ENCODE peak calls at places on chromosome 1, in five cellular contexts. One of them, this sample, is unnamed.

GRCh38 chr1:35762204-35762603 is 7.6 kb downstream of the CLSPN start:
- DNase-seq in HEK293T: no peak
- DNase-seq in K562: no peak
- DNase-seq in HepG2: no peak
- DNase-seq in GM12878: no peak
- DNase-seq in this sample: no peak

GRCh38 chr1:153441238-153441755 is 19.2 kb downstream of the S100A7 start:
- DNase-seq in HEK293T: no peak
- DNase-seq in K562: no peak
- DNase-seq in HepG2: no peak
- DNase-seq in GM12878: no peak
- DNase-seq in this sample: no peak

GRCh38 chr1:21616372-21616771 is 52.8 kb downstream of the RAP1GAP start:
- DNase-seq in HEK293T: no peak
- DNase-seq in K562: no peak
- DNase-seq in HepG2: no peak
- DNase-seq in GM12878: no peak
- DNase-seq in this sample: no peak

GRCh38 chr1:218374972-218375371 is 29.8 kb downstream of the TGFB2 start:
- DNase-seq in HEK293T: no peak
- DNase-seq in K562: no peak
- DNase-seq in HepG2: no peak
- DNase-seq in GM12878: no peak
- DNase-seq in this sample: no peak

GRCh38 chr1:16999863-17000262 is 11.9 kb downstream of the ATP13A2 start:
- DNase-seq in HEK293T: no peak
- DNase-seq in K562: no peak
- DNase-seq in HepG2: no peak
- DNase-seq in GM12878: no peak
- DNase-seq in this sample: peak

GRCh38 chr1:222095606-222096475 is 354.0 kb upstream of the DUSP10 start:
- DNase-seq in HEK293T: peak
- DNase-seq in K562: peak
- DNase-seq in HepG2: peak
- DNase-seq in GM12878: peak
- DNase-seq in this sample: peak

GRCh38 chr1:43887748-43888147 is 45.9 kb upstream of the ARTN start:
- DNase-seq in HEK293T: no peak
- DNase-seq in K562: no peak
- DNase-seq in HepG2: no peak
- DNase-seq in GM12878: no peak
- DNase-seq in this sample: no peak

GRCh38 chr1:1068374-1069060 is 5.6 kb downstream of the RNF223 start:
- DNase-seq in HEK293T: no peak
- DNase-seq in K562: peak
- DNase-seq in HepG2: no peak
- DNase-seq in GM12878: no peak
- DNase-seq in this sample: no peak

GRCh38 chr1:164589961-164590507 is 31.1 kb downstream of the PBX1 start:
- DNase-seq in HEK293T: no peak
- DNase-seq in K562: no peak
- DNase-seq in HepG2: no peak
- DNase-seq in GM12878: no peak
- DNase-seq in this sample: no peak

GRCh38 chr1:180646093-180646492 is 14.3 kb downstream of the XPR1 start:
- DNase-seq in HEK293T: no peak
- DNase-seq in K562: no peak
- DNase-seq in HepG2: no peak
- DNase-seq in GM12878: no peak
- DNase-seq in this sample: no peak

GRCh38 chr1:74767490-74767889 is 34.5 kb downstream of the TYW3 start:
- DNase-seq in HEK293T: peak
- DNase-seq in K562: peak
- DNase-seq in HepG2: peak
- DNase-seq in GM12878: no peak
- DNase-seq in this sample: no peak

GRCh38 chr1:22197644-22198043 is 54.7 kb upstream of the WNT4 start:
- DNase-seq in HEK293T: no peak
- DNase-seq in K562: no peak
- DNase-seq in HepG2: no peak
- DNase-seq in GM12878: no peak
- DNase-seq in this sample: no peak

GRCh38 chr1:17540255-17541001 is 930 bp downstream of the ARHGEF10L start:
- DNase-seq in HEK293T: peak
- DNase-seq in K562: no peak
- DNase-seq in HepG2: no peak
- DNase-seq in GM12878: no peak
- DNase-seq in this sample: peak

GRCh38 chr1:167439301-167439988 is 78.9 kb downstream of the CD247 start:
- DNase-seq in HEK293T: no peak
- DNase-seq in K562: peak
- DNase-seq in HepG2: peak
- DNase-seq in GM12878: no peak
- DNase-seq in this sample: peak

GRCh38 chr1:23581219-23581618 is 21.9 kb upstream of the ID3 start:
- DNase-seq in HEK293T: no peak
- DNase-seq in K562: no peak
- DNase-seq in HepG2: no peak
- DNase-seq in GM12878: no peak
- DNase-seq in this sample: peak

GRCh38 chr1:116508984-116509980 is 61.5 kb downstream of the CD58 start:
- DNase-seq in HEK293T: no peak
- DNase-seq in K562: peak
- DNase-seq in HepG2: peak
- DNase-seq in GM12878: no peak
- DNase-seq in this sample: no peak

GRCh38 chr1:244344001-244344400 is 107.7 kb downstream of the ADSS2 start:
- DNase-seq in HEK293T: no peak
- DNase-seq in K562: no peak
- DNase-seq in HepG2: no peak
- DNase-seq in GM12878: no peak
- DNase-seq in this sample: no peak

GRCh38 chr1:245398180-245398579 is 243.4 kb downstream of the KIF26B start:
- DNase-seq in HEK293T: no peak
- DNase-seq in K562: no peak
- DNase-seq in HepG2: no peak
- DNase-seq in GM12878: no peak
- DNase-seq in this sample: no peak

GRCh38 chr1:65489481-65489880 is 69.0 kb downstream of the LEPR start:
- DNase-seq in HEK293T: no peak
- DNase-seq in K562: no peak
- DNase-seq in HepG2: no peak
- DNase-seq in GM12878: no peak
- DNase-seq in this sample: no peak

GRCh38 chr1:85554630-85555327 is 25.8 kb upstream of the CCN1 start:
- DNase-seq in HEK293T: no peak
- DNase-seq in K562: no peak
- DNase-seq in HepG2: no peak
- DNase-seq in GM12878: no peak
- DNase-seq in this sample: no peak

DNA sequence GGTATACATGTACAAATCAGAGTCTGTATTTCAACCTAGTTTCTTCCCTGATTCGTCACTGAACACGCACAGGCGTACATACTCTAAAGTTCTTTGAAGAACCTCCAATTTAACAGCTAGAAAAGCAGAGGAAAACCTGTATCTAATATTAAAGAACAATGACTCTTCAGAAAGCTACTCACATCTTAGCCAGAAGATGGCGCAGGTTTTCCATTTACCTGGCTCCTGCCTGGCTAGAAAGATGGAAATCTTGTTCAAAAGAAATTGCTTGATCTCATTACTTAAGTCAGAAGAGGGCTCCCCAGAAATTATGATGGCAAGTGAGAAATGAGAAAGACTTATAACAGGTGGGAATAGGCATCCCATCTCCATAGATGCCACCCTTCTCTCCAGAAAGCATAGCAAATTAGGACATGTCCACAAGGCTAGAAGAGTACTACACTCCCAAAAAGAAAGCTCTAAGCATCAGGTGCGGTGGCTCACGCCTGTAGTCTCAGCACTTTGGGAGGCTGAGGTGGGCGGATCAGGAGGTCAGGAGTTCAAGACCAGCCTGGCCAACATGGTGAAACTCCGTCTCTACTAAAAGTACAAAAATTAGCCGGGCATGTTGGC is 19.0 kb upstream of the L1TD1 start:
- DNase-seq in HEK293T: peak
- DNase-seq in K562: peak
- DNase-seq in HepG2: peak
- DNase-seq in GM12878: no peak
- DNase-seq in this sample: peak
- TF ChIP-seq FOXM1 in HEK293T: no peak
- TF ChIP-seq FOXM1 in K562: no peak
- TF ChIP-seq FOXM1 in HepG2: no peak
- TF ChIP-seq FOXM1 in GM12878: no peak
- TF ChIP-seq FOXM1 in this sample: no peak

GRCh38 chr1:243256590-243256989 is 749 bp downstream of the SDCCAG8 start:
- DNase-seq in HEK293T: no peak
- DNase-seq in K562: peak
- DNase-seq in HepG2: no peak
- DNase-seq in GM12878: no peak
- DNase-seq in this sample: no peak
- TF ChIP-seq FOXM1 in HEK293T: no peak
- TF ChIP-seq FOXM1 in K562: no peak
- TF ChIP-seq FOXM1 in HepG2: no peak
- TF ChIP-seq FOXM1 in GM12878: no peak
- TF ChIP-seq FOXM1 in this sample: no peak

DNA sequence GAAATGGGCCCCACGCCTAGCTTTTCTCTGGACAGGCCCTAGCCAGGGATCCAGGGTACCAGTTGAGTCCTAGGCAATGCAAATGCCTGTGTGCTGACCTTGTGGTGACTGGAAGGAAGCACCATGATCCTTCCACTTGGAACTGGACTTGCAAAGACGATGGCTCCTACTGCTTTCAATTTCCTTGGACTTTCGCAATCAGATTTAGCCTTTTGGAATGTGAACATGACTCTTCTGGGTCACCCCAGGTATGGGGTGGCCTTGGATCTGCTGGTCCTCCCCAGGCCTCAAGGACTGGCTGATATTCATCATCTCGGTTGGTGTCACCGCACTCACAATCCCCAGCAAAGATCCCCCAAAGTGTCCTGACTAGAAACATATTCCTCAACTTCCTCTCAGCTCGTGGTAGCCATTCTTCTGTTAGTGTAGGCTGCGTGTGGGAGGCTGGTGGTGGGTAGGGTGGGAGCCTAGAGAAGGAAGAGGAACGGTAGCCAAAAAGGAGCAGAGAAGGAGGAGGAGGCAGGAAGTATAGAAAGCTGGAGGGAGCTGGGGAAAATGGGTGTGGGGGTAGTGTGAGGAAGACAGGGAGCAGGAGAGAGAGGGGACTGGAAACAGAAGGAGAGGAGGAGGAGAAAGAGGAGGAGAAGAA is 130.5 kb downstream of the PPIAL4G start:
- DNase-seq in HEK293T: no peak
- DNase-seq in K562: no peak
- DNase-seq in HepG2: no peak
- DNase-seq in GM12878: no peak
- DNase-seq in this sample: no peak
- TF ChIP-seq FOXM1 in HEK293T: no peak
- TF ChIP-seq FOXM1 in K562: no peak
- TF ChIP-seq FOXM1 in HepG2: no peak
- TF ChIP-seq FOXM1 in GM12878: no peak
- TF ChIP-seq FOXM1 in this sample: no peak

GRCh38 chr1:210446479-210446878 is 117.8 kb downstream of the HHAT start:
- DNase-seq in HEK293T: no peak
- DNase-seq in K562: no peak
- DNase-seq in HepG2: no peak
- DNase-seq in GM12878: no peak
- DNase-seq in this sample: no peak

GRCh38 chr1:210445485-210445884 is 116.8 kb downstream of the HHAT start:
- DNase-seq in HEK293T: no peak
- DNase-seq in K562: no peak
- DNase-seq in HepG2: no peak
- DNase-seq in GM12878: no peak
- DNase-seq in this sample: no peak

GRCh38 chr1:210447456-210448057 is 118.9 kb downstream of the HHAT start:
- DNase-seq in HEK293T: no peak
- DNase-seq in K562: no peak
- DNase-seq in HepG2: no peak
- DNase-seq in GM12878: no peak
- DNase-seq in this sample: no peak

GRCh38 chr1:210445931-210446330 is 117.2 kb downstream of the HHAT start:
- DNase-seq in HEK293T: no peak
- DNase-seq in K562: no peak
- DNase-seq in HepG2: no peak
- DNase-seq in GM12878: no peak
- DNase-seq in this sample: no peak

DNA sequence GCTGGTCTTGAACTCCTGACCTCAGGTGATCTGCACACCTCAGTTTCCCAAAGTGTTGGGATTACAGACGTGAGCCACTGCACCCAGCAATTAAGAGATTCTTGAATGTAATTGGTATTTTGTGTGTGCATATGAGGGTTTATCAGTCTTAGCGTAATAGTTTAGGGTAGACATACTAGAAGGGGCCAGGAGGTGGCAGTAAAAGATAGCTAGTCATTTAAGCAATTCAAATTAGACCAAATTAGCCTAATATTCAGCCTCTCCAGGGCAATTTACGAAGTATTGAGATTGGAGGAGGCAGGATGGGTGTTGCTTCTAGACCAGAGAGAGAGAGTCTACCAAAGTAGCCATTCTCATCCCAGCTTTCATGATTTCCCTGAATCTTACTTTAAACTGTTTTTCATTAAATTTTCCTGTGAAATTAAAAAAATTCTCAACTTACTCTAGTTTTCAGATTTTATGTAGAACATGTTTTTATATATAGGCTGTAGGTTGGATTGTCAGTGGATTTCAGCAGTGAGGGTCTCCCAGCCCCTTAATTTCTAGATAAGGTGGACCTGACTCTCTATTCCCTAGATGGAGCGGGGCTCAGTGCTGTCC is 119.7 kb downstream of the HHAT start:
- DNase-seq in HEK293T: peak
- DNase-seq in K562: peak
- DNase-seq in HepG2: peak
- DNase-seq in GM12878: no peak
- DNase-seq in this sample: peak
- TF ChIP-seq FOXM1 in HEK293T: no peak
- TF ChIP-seq FOXM1 in K562: no peak
- TF ChIP-seq FOXM1 in HepG2: no peak
- TF ChIP-seq FOXM1 in GM12878: no peak
- TF ChIP-seq FOXM1 in this sample: no peak

DNA sequence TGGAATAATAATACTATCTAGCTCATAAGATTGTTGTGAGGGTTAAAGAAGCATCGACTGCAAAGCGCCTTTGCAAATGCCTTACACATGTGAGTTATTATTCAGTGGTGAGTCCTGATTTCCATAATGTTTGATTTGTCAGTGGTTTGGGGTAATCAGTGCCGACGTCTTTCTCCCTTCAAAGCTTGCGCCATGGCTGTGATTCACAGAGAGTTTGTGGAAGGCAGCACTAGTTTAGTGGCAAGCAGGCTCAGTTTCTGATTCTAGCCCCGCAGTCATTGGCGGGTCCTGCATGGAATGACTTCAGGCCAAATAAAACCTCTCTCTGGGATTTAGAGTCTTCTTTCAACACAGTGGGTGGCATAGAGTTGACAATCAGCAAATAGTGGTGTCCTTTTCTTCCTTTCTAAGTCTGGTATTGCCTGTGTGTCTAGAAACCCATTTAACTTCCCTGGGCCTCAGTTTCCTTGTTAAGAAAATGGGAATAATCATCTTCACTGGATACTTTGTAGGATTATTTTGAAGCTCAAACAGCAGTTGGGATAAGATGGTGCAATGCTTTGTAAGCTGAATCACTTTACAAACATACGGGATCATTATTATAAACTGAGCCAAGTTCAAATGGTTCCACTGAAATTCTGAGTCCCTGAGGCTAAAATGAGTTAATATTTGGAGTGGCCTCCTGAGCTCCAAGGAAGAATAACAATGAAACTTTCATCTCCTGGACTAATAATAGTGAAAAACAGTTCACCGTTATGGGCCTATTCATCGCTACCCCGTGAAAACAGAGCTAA is 388.2 kb downstream of the PLPP3 start:
- DNase-seq in HEK293T: no peak
- DNase-seq in K562: no peak
- DNase-seq in HepG2: peak
- DNase-seq in GM12878: no peak
- DNase-seq in this sample: no peak
- TF ChIP-seq FOXM1 in HEK293T: no peak
- TF ChIP-seq FOXM1 in K562: no peak
- TF ChIP-seq FOXM1 in HepG2: no peak
- TF ChIP-seq FOXM1 in GM12878: no peak
- TF ChIP-seq FOXM1 in this sample: no peak